ENCODE peak calls at places on chromosomes 4 and X, in eight cellular contexts. A is T-cell; U is adrenal gland; E is activated CD4-positive, alpha-beta memory T cell treated with anti-CD3 and anti-CD28 coated beads for 36 hours; G is endothelial cell; V is NCI-H460; Z is KBM-7; L is AG10803. Y is an unnamed sample.

GRCh38 chr4:83558693-83559092 is 22.8 kb downstream of the GPAT3 start:
- DNase-seq in A (no peak), Z (peak; percentile 68), V (no peak), E (no peak), G (no peak), U (no peak), L (peak; percentile 44), Y (no peak)

GRCh38 chrX:134013092-134013497 is 27.7 kb upstream of the GPC3 start:
- DNase-seq in Z (no peak), U (no peak), L (peak; percentile 15), V (no peak), A (no peak), G (no peak), E (no peak), Y (no peak)

GRCh38 chr4:140092094-140092820 is 61.7 kb downstream of the MAML3 start:
- DNase-seq in V (peak; percentile 77), U (peak; percentile 57), G (peak; percentile 36), E (no peak), A (no peak), Z (peak; percentile 71), L (no peak), Y (no peak)

GRCh38 chr4:108159845-108160244 is 8.9 kb downstream of the LEF1 start:
- DNase-seq in U (no peak), L (no peak), E (no peak), A (no peak), G (no peak), Z (no peak), V (no peak), Y (no peak)

GRCh38 chr4:18075823-18076433 is 54.4 kb upstream of the LCORL start:
- DNase-seq in L (no peak), U (peak; percentile 30), A (peak; percentile 38), E (peak; percentile 42), Z (peak; percentile 82), V (peak; percentile 5), G (no peak), Y (no peak)

GRCh38 chr4:40453912-40454311 is 118.8 kb downstream of the CHRNA9 start:
- DNase-seq in V (no peak), G (no peak), Z (no peak), E (no peak), L (no peak), A (no peak), U (no peak), Y (no peak)

GRCh38 chr4:185710487-185710995 is 101.5 kb downstream of the SORBS2 start:
- DNase-seq in U (peak; percentile 58), G (no peak), V (no peak), E (no peak), Z (no peak), L (no peak), A (no peak), Y (no peak)

GRCh38 chrX:31038585-31039326 is 33.1 kb downstream of the FTHL17 start:
- DNase-seq in V (peak; percentile 16), Z (peak; percentile 64), E (peak; percentile 20), G (peak; percentile 34), U (peak; percentile 55), A (no peak), L (peak; percentile 13), Y (peak; percentile 45)

GRCh38 chr4:73917081-73917501 is 47.9 kb downstream of the CXCL1 start:
- DNase-seq in G (no peak), Z (no peak), A (no peak), L (peak; percentile 96), E (no peak), U (no peak), V (no peak), Y (peak; percentile 14)

GRCh38 chrX:115592997-115593734 is 32.2 kb downstream of the PLS3 start:
- DNase-seq in E (no peak), G (no peak), L (peak; percentile 39), A (no peak), U (no peak), Z (no peak), V (no peak), Y (no peak)

GRCh38 chr4:21195682-21196081 is 495.4 kb downstream of the PACRGL start:
- DNase-seq in E (no peak), G (no peak), Z (no peak), U (no peak), V (no peak), A (no peak), L (no peak), Y (no peak)

GRCh38 chr4:40721730-40722171 is 28.0 kb upstream of the NSUN7 start:
- DNase-seq in L (peak; percentile 17), G (no peak), V (no peak), U (no peak), A (no peak), Z (no peak), E (peak; percentile 47), Y (no peak)

GRCh38 chr4:83989835-83990234 is 453.9 kb downstream of the GPAT3 start:
- DNase-seq in G (no peak), Z (peak; percentile 53), V (no peak), U (no peak), E (no peak), A (no peak), L (no peak), Y (no peak)

GRCh38 chr4:132065940-132066495 is 1083.1 kb upstream of the PCDH10 start:
- DNase-seq in G (no peak), A (no peak), Z (no peak), L (no peak), E (no peak), U (no peak), V (no peak), Y (peak; percentile 3)

GRCh38 chr4:108881190-108881589 is 118.3 kb upstream of the ETNPPL start:
- DNase-seq in L (peak; percentile 74), E (no peak), V (no peak), U (no peak), A (no peak), Z (no peak), G (no peak), Y (no peak)

GRCh38 chr4:161992317-161992716 is 171.5 kb downstream of the FSTL5 start:
- DNase-seq in Z (no peak), U (no peak), G (no peak), V (no peak), E (no peak), A (no peak), L (no peak), Y (no peak)

GRCh38 chr4:75137302-75137701 is 204.4 kb downstream of the PARM1 start:
- DNase-seq in Z (no peak), U (no peak), A (no peak), G (no peak), E (no peak), V (no peak), L (no peak), Y (no peak)

GRCh38 chr4:138438608-138439007 is 196.5 kb upstream of the SLC7A11 start:
- DNase-seq in U (no peak), L (peak; percentile 4), E (no peak), G (no peak), V (no peak), Z (no peak), A (no peak), Y (no peak)

GRCh38 chrX:115892787-115893671 is 277.5 kb upstream of the AGTR2 start:
- DNase-seq in L (no peak), A (no peak), U (peak; percentile 80), V (no peak), G (no peak), Z (no peak), E (no peak), Y (no peak)

GRCh38 chrX:153491351-153492152 is 3.2 kb upstream of the BGN start:
- DNase-seq in G (peak; percentile 54), V (no peak), E (no peak), U (no peak), L (no peak), Z (peak; percentile 19), A (no peak), Y (no peak)

GRCh38 chr4:183838987-183839712 is 66.0 kb upstream of the STOX2 start:
- DNase-seq in E (no peak), Z (peak; percentile 27), L (no peak), A (no peak), U (no peak), V (peak; percentile 20), G (peak; percentile 10), Y (peak; percentile 18)

GRCh38 chr4:23733476-23733875 is 156.4 kb downstream of the PPARGC1A start:
- DNase-seq in L (no peak), V (no peak), G (no peak), A (no peak), Z (no peak), U (no peak), E (no peak), Y (no peak)

GRCh38 chrX:106698693-106699092 is 27.8 kb upstream of the RNF128 start:
- DNase-seq in V (no peak), G (no peak), L (peak; percentile 21), U (no peak), A (no peak), Z (no peak), E (no peak), Y (no peak)